ENCODE peak calls at places on chromosome 15, in four cellular contexts. One of them, this sample, is unnamed.

GRCh38 chr15:67225336-67225735 is 29.1 kb downstream of the AAGAB start:
- DNase-seq in fibroblast of pulmonary artery: peak; percentile 73
- DNase-seq in HFF-Myc: no peak
- DNase-seq in thoracic aorta: no peak
- DNase-seq in this sample: peak; percentile 81

GRCh38 chr15:59892995-59893394 is 111.1 kb upstream of the FOXB1 start:
- DNase-seq in fibroblast of pulmonary artery: peak; percentile 40
- DNase-seq in HFF-Myc: peak; percentile 5
- DNase-seq in thoracic aorta: no peak
- DNase-seq in this sample: no peak

GRCh38 chr15:28132524-28133275 is 33.6 kb upstream of the OCA2 start:
- DNase-seq in fibroblast of pulmonary artery: peak; percentile 29
- DNase-seq in HFF-Myc: no peak
- DNase-seq in thoracic aorta: no peak
- DNase-seq in this sample: peak; percentile 72

GRCh38 chr15:81002004-81002253 is 1.2 kb downstream of the TLNRD1 start:
- DNase-seq in fibroblast of pulmonary artery: no peak
- DNase-seq in HFF-Myc: no peak
- DNase-seq in thoracic aorta: no peak
- DNase-seq in this sample: no peak

GRCh38 chr15:47300596-47300995 is 416.7 kb upstream of the SEMA6D start:
- DNase-seq in fibroblast of pulmonary artery: no peak
- DNase-seq in HFF-Myc: no peak
- DNase-seq in thoracic aorta: no peak
- DNase-seq in this sample: no peak

GRCh38 chr15:86877171-86877631 is 797.5 kb downstream of the AGBL1 start:
- DNase-seq in fibroblast of pulmonary artery: no peak
- DNase-seq in HFF-Myc: no peak
- DNase-seq in thoracic aorta: no peak
- DNase-seq in this sample: no peak

GRCh38 chr15:49155834-49156627 is 632 bp upstream of the COPS2 start:
- DNase-seq in fibroblast of pulmonary artery: peak; percentile 41
- DNase-seq in HFF-Myc: no peak
- DNase-seq in thoracic aorta: no peak
- DNase-seq in this sample: peak; percentile 57

GRCh38 chr15:80991446-80991845 is 1.8 kb upstream of the MESD start:
- DNase-seq in fibroblast of pulmonary artery: peak; percentile 72
- DNase-seq in HFF-Myc: no peak
- DNase-seq in thoracic aorta: no peak
- DNase-seq in this sample: peak; percentile 73

DNA sequence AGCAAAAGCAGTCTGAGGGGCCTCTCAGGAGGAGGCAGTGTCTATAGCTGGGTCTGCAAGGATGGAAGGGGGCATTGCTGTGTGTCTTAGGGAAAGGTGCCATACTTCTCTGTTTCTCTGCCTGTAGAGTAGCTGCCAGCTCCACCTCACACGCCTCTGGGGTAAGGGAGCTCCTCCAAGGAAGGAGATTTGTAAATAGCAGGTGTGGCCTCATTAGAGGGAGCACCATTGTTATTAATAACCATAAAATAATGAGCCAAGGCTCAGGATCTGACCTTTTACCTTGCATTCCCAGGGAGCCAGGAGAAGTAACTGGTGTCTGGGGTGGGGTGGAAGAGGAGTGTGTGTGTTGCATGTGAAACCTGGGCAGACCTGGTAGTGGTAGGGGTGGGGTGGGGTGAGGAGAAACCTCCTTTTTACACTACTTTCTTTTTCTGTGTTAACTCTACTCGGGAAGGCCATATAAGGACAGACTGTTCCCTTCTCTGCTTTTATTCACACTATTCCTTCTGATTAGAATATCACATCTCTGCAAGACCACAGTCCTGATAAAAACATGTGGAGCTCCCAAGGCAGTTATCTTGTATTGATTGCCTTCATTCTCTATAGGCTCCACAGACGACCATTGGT is 2.2 kb upstream of the C15orf39 start:
- DNase-seq in fibroblast of pulmonary artery: no peak
- DNase-seq in HFF-Myc: no peak
- DNase-seq in thoracic aorta: no peak
- DNase-seq in this sample: no peak
- H3K4me3 ChIP-seq in fibroblast of pulmonary artery: no peak overlapping the region
- H3K4me3 ChIP-seq in HFF-Myc: no peak overlapping the region
- H3K4me3 ChIP-seq in thoracic aorta: no peak overlapping the region
- H3K4me3 ChIP-seq in this sample: no peak overlapping the region

GRCh38 chr15:46280753-46281521 is 646.1 kb downstream of the SQOR start:
- DNase-seq in fibroblast of pulmonary artery: peak; percentile 29
- DNase-seq in HFF-Myc: no peak
- DNase-seq in thoracic aorta: no peak
- DNase-seq in this sample: peak; percentile 10
- TF ChIP-seq CTCF in fibroblast of pulmonary artery: peak; percentile 29
- TF ChIP-seq CTCF in HFF-Myc: no peak
- TF ChIP-seq CTCF in thoracic aorta: no peak
- TF ChIP-seq CTCF in this sample: peak; percentile 21

GRCh38 chr15:64911317-64912186 is at the start of gene ANKDD1A:
- DNase-seq in fibroblast of pulmonary artery: peak; percentile 39
- DNase-seq in HFF-Myc: no peak
- DNase-seq in thoracic aorta: peak; percentile 14
- DNase-seq in this sample: peak; percentile 82

GRCh38 chr15:64915518-64916227 is 4.0 kb downstream of the ANKDD1A start:
- DNase-seq in fibroblast of pulmonary artery: no peak
- DNase-seq in HFF-Myc: no peak
- DNase-seq in thoracic aorta: no peak
- DNase-seq in this sample: no peak

GRCh38 chr15:64912926-64913325 is 1.2 kb downstream of the ANKDD1A start:
- DNase-seq in fibroblast of pulmonary artery: no peak
- DNase-seq in HFF-Myc: no peak
- DNase-seq in thoracic aorta: no peak
- DNase-seq in this sample: no peak

GRCh38 chr15:64909546-64909945 is 2.2 kb upstream of the ANKDD1A start:
- DNase-seq in fibroblast of pulmonary artery: no peak
- DNase-seq in HFF-Myc: no peak
- DNase-seq in thoracic aorta: no peak
- DNase-seq in this sample: no peak

GRCh38 chr15:64912379-64912778 is 677 bp downstream of the ANKDD1A start:
- DNase-seq in fibroblast of pulmonary artery: no peak
- DNase-seq in HFF-Myc: no peak
- DNase-seq in thoracic aorta: no peak
- DNase-seq in this sample: no peak
- H3K4me3 ChIP-seq in fibroblast of pulmonary artery: peak overlapping the region; percentile 53
- H3K4me3 ChIP-seq in HFF-Myc: peak overlapping the region; percentile 53
- H3K4me3 ChIP-seq in thoracic aorta: peak overlapping the region; percentile 80
- H3K4me3 ChIP-seq in this sample: peak overlapping the region; percentile 63

GRCh38 chr15:101217446-101217845 is 34.4 kb downstream of the CHSY1 start:
- DNase-seq in fibroblast of pulmonary artery: no peak
- DNase-seq in HFF-Myc: no peak
- DNase-seq in thoracic aorta: no peak
- DNase-seq in this sample: no peak
- TF ChIP-seq CTCF in fibroblast of pulmonary artery: no peak
- TF ChIP-seq CTCF in HFF-Myc: no peak
- TF ChIP-seq CTCF in thoracic aorta: no peak
- TF ChIP-seq CTCF in this sample: no peak

GRCh38 chr15:64164436-64164835 is 1.6 kb upstream of the PPIB start:
- DNase-seq in fibroblast of pulmonary artery: no peak
- DNase-seq in HFF-Myc: no peak
- DNase-seq in thoracic aorta: no peak
- DNase-seq in this sample: no peak

GRCh38 chr15:64161688-64162477 is 939 bp downstream of the PPIB start:
- DNase-seq in fibroblast of pulmonary artery: no peak
- DNase-seq in HFF-Myc: no peak
- DNase-seq in thoracic aorta: no peak
- DNase-seq in this sample: no peak

GRCh38 chr15:64162869-64163661 is at the start of gene PPIB:
- DNase-seq in fibroblast of pulmonary artery: peak; percentile 98
- DNase-seq in HFF-Myc: peak; percentile 90
- DNase-seq in thoracic aorta: peak; percentile 89
- DNase-seq in this sample: peak; percentile 98

GRCh38 chr15:64162478-64162868 is 349 bp downstream of the PPIB start:
- DNase-seq in fibroblast of pulmonary artery: no peak
- DNase-seq in HFF-Myc: no peak
- DNase-seq in thoracic aorta: no peak
- DNase-seq in this sample: no peak

DNA sequence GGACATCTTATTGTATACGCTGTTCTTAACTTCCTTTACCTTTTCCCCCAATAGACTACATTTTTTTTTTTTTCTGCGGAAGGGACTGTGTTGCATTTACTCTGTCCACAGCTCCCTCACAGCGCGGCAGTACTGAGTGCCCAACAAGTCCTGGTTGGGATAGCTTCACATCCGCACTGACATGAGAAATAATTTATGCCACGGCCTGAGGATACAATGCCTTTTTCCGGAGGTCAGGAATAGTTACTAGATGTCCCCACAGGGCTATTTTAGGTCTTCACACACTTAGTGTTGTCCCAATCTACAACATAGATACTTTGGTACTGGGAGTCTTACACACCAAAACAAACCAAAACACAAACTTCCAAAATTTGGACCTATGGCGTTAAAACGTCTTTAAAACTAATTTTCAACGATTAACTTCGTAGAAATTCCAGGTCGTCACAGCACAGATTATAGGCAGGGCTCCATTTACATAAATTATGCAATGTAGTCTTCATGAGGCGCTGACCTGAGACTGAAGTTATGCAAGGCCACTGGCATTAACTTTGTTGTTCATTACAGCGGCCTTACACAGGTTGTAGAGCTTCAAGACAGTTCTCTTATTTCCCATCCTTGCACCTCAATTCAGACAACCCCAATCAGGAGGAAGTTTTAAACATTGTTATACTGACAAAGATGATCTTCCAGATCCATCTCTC is 990 bp upstream of the PPIB start:
- DNase-seq in fibroblast of pulmonary artery: no peak
- DNase-seq in HFF-Myc: no peak
- DNase-seq in thoracic aorta: no peak
- DNase-seq in this sample: no peak
- H3K4me3 ChIP-seq in fibroblast of pulmonary artery: peak overlapping the region; percentile 42
- H3K4me3 ChIP-seq in HFF-Myc: peak overlapping the region; percentile 39
- H3K4me3 ChIP-seq in thoracic aorta: peak overlapping the region; percentile 94
- H3K4me3 ChIP-seq in this sample: peak overlapping the region; percentile 58

GRCh38 chr15:32125595-32125994 is 95.3 kb downstream of the CHRNA7 start:
- DNase-seq in fibroblast of pulmonary artery: no peak
- DNase-seq in HFF-Myc: no peak
- DNase-seq in thoracic aorta: no peak
- DNase-seq in this sample: no peak
- TF ChIP-seq CTCF in fibroblast of pulmonary artery: no peak
- TF ChIP-seq CTCF in HFF-Myc: no peak
- TF ChIP-seq CTCF in thoracic aorta: no peak
- TF ChIP-seq CTCF in this sample: no peak

GRCh38 chr15:85706779-85707518 is 87.8 kb downstream of the KLHL25 start:
- DNase-seq in fibroblast of pulmonary artery: peak; percentile 97
- DNase-seq in HFF-Myc: no peak
- DNase-seq in thoracic aorta: no peak
- DNase-seq in this sample: peak; percentile 32
- H3K4me3 ChIP-seq in fibroblast of pulmonary artery: peak overlapping the region; percentile 44
- H3K4me3 ChIP-seq in HFF-Myc: peak overlapping the region; percentile 4
- H3K4me3 ChIP-seq in thoracic aorta: peak overlapping the region; percentile 52
- H3K4me3 ChIP-seq in this sample: peak overlapping the region; percentile 1

GRCh38 chr15:52113708-52114107 is 1.1 kb upstream of the BCL2L10 start:
- DNase-seq in fibroblast of pulmonary artery: no peak
- DNase-seq in HFF-Myc: no peak
- DNase-seq in thoracic aorta: no peak
- DNase-seq in this sample: no peak

GRCh38 chr15:52113246-52113645 is 671 bp upstream of the BCL2L10 start:
- DNase-seq in fibroblast of pulmonary artery: no peak
- DNase-seq in HFF-Myc: no peak
- DNase-seq in thoracic aorta: no peak
- DNase-seq in this sample: peak; percentile 43

GRCh38 chr15:52115598-52116427 is 3.2 kb upstream of the BCL2L10 start:
- DNase-seq in fibroblast of pulmonary artery: no peak
- DNase-seq in HFF-Myc: no peak
- DNase-seq in thoracic aorta: no peak
- DNase-seq in this sample: peak; percentile 69

GRCh38 chr15:52114256-52114655 is 1.7 kb upstream of the BCL2L10 start:
- DNase-seq in fibroblast of pulmonary artery: no peak
- DNase-seq in HFF-Myc: no peak
- DNase-seq in thoracic aorta: no peak
- DNase-seq in this sample: no peak

DNA sequence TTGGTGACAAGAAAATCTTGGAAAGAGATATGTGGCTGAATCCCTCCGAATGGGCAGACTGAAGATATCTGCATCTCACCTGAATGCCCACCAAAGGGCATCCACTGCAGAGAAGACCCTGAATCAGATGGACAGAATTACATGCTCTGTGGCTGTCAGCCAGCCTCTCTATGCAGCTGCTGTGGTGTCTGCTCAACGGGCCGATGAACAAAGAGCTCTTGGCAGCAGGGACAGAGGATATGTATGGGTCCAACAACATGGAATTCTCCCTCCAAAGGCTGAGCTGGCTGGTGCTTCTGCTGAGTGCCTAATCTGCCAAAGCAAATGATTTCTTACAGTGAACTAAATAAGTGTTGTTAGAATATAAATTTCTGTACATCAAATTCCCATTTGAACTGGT is 2.1 kb upstream of the BCL2L10 start:
- DNase-seq in fibroblast of pulmonary artery: no peak
- DNase-seq in HFF-Myc: no peak
- DNase-seq in thoracic aorta: no peak
- DNase-seq in this sample: peak; percentile 31
- TF ChIP-seq CTCF in fibroblast of pulmonary artery: no peak
- TF ChIP-seq CTCF in HFF-Myc: no peak
- TF ChIP-seq CTCF in thoracic aorta: no peak
- TF ChIP-seq CTCF in this sample: no peak

DNA sequence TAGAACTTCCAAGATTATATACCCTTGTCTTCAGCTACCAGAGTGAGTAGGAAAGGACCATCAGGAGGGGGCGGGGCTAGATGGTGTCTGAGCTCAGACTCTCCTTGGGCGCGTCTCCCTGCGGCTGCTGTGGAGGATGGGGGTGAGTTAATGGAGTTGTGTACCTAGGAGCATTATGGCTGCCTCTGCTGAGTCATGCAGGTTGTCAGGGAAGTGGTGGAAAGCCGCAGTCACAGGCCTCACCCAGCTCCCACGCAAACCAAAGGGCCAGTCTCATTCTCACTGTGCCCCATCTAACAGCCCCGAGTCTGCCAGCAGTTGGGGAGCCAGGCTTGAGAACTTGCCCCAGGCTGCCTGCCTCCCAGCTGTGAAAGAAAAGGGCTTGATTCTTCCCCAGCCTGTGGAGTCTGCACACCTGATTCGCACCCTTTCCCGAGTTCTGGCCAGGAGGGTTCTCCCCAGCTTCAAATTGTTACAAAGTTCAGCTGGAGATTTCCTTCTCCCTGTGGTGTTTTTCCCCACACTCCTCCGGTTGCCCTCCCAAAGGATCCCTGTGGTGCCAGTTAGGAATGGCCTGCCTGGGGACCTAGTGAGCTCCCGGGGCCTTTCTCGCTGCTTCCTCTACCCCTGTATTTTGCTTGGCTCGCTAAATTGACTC is 143.3 kb downstream of the HCN4 start:
- DNase-seq in fibroblast of pulmonary artery: no peak
- DNase-seq in HFF-Myc: no peak
- DNase-seq in thoracic aorta: no peak
- DNase-seq in this sample: no peak
- H3K4me3 ChIP-seq in fibroblast of pulmonary artery: no peak overlapping the region
- H3K4me3 ChIP-seq in HFF-Myc: no peak overlapping the region
- H3K4me3 ChIP-seq in thoracic aorta: peak overlapping the region; percentile 50
- H3K4me3 ChIP-seq in this sample: no peak overlapping the region

This sample was measured in foreskin fibroblast.